ENCODE peak calls at places on chromosome 5, in five cellular contexts. One of them, this sample, is unnamed.

GRCh38 chr5:68369436-68370125 is 154.0 kb downstream of the PIK3R1 start:
- DNase-seq in NCI-H510A treated with DMSO at 0.1 percent for 48 hours: no peak
- DNase-seq in T47D: no peak
- DNase-seq in HS-5: no peak
- DNase-seq in ELF-1: no peak
- DNase-seq in this sample: no peak

GRCh38 chr5:88145205-88145602 is 123.4 kb downstream of the TMEM161B start:
- DNase-seq in NCI-H510A treated with DMSO at 0.1 percent for 48 hours: no peak
- DNase-seq in T47D: no peak
- DNase-seq in ELF-1: no peak
- DNase-seq in HS-5: no peak
- DNase-seq in this sample: no peak

GRCh38 chr5:43172779-43173178 is 19.2 kb upstream of the NIM1K start:
- DNase-seq in ELF-1: no peak
- DNase-seq in NCI-H510A treated with DMSO at 0.1 percent for 48 hours: no peak
- DNase-seq in T47D: no peak
- DNase-seq in HS-5: no peak
- DNase-seq in this sample: no peak

GRCh38 chr5:107808671-107809137 is 138.0 kb upstream of the EFNA5 start:
- DNase-seq in NCI-H510A treated with DMSO at 0.1 percent for 48 hours: peak
- DNase-seq in T47D: no peak
- DNase-seq in HS-5: no peak
- DNase-seq in ELF-1: peak
- DNase-seq in this sample: no peak

GRCh38 chr5:82164957-82165698 is 113.0 kb downstream of the RPS23 start:
- DNase-seq in ELF-1: peak
- DNase-seq in NCI-H510A treated with DMSO at 0.1 percent for 48 hours: peak
- DNase-seq in T47D: no peak
- DNase-seq in HS-5: no peak
- DNase-seq in this sample: peak

GRCh38 chr5:38347040-38347763 is 88.8 kb downstream of the EGFLAM start:
- DNase-seq in ELF-1: no peak
- DNase-seq in T47D: no peak
- DNase-seq in NCI-H510A treated with DMSO at 0.1 percent for 48 hours: no peak
- DNase-seq in HS-5: no peak
- DNase-seq in this sample: no peak

GRCh38 chr5:31270396-31270795 is 76.9 kb downstream of the CDH6 start:
- DNase-seq in NCI-H510A treated with DMSO at 0.1 percent for 48 hours: peak
- DNase-seq in T47D: peak
- DNase-seq in ELF-1: peak
- DNase-seq in HS-5: no peak
- DNase-seq in this sample: peak

GRCh38 chr5:151118898-151119600 is 38.2 kb upstream of the TNIP1 start:
- DNase-seq in HS-5: no peak
- DNase-seq in T47D: no peak
- DNase-seq in ELF-1: no peak
- DNase-seq in NCI-H510A treated with DMSO at 0.1 percent for 48 hours: no peak
- DNase-seq in this sample: no peak

GRCh38 chr5:9278925-9279603 is 266.8 kb downstream of the SEMA5A start:
- DNase-seq in T47D: no peak
- DNase-seq in ELF-1: no peak
- DNase-seq in HS-5: no peak
- DNase-seq in NCI-H510A treated with DMSO at 0.1 percent for 48 hours: no peak
- DNase-seq in this sample: no peak

GRCh38 chr5:142817961-142818431 is 47.8 kb downstream of the ARHGAP26 start:
- DNase-seq in ELF-1: no peak
- DNase-seq in NCI-H510A treated with DMSO at 0.1 percent for 48 hours: no peak
- DNase-seq in T47D: no peak
- DNase-seq in HS-5: no peak
- DNase-seq in this sample: no peak

GRCh38 chr5:10539685-10539998 is 24.2 kb upstream of the ANKRD33B start:
- DNase-seq in HS-5: no peak
- DNase-seq in NCI-H510A treated with DMSO at 0.1 percent for 48 hours: no peak
- DNase-seq in T47D: no peak
- DNase-seq in ELF-1: no peak
- DNase-seq in this sample: no peak

GRCh38 chr5:148912714-148913398 is 86.4 kb downstream of the ADRB2 start:
- DNase-seq in ELF-1: peak
- DNase-seq in NCI-H510A treated with DMSO at 0.1 percent for 48 hours: no peak
- DNase-seq in T47D: peak
- DNase-seq in HS-5: peak
- DNase-seq in this sample: peak

GRCh38 chr5:154159343-154159742 is 31.2 kb upstream of the GALNT10 start:
- DNase-seq in T47D: no peak
- DNase-seq in NCI-H510A treated with DMSO at 0.1 percent for 48 hours: no peak
- DNase-seq in ELF-1: no peak
- DNase-seq in HS-5: peak
- DNase-seq in this sample: peak

GRCh38 chr5:139138790-139139189 is 59.4 kb downstream of the SIL1 start:
- DNase-seq in ELF-1: peak
- DNase-seq in NCI-H510A treated with DMSO at 0.1 percent for 48 hours: peak
- DNase-seq in T47D: no peak
- DNase-seq in HS-5: peak
- DNase-seq in this sample: peak

GRCh38 chr5:92505925-92506324 is 1075.1 kb downstream of the NR2F1-AS1 start:
- DNase-seq in ELF-1: no peak
- DNase-seq in T47D: no peak
- DNase-seq in HS-5: no peak
- DNase-seq in NCI-H510A treated with DMSO at 0.1 percent for 48 hours: no peak
- DNase-seq in this sample: peak

GRCh38 chr5:2538169-2538568 is 213.3 kb downstream of the IRX2 start:
- DNase-seq in T47D: no peak
- DNase-seq in HS-5: no peak
- DNase-seq in ELF-1: peak
- DNase-seq in NCI-H510A treated with DMSO at 0.1 percent for 48 hours: no peak
- DNase-seq in this sample: no peak

This sample was measured in DMS53.